ENCODE peak calls at places on chromosomes 3 and 15, in four cellular contexts. One of them, this sample, is unnamed.

GRCh38 chr3:179544981-179545645 is 17.6 kb upstream of the ACTL6A start:
- DNase-seq in neural progenitor cell: no peak
- DNase-seq in left ventricle myocardium inferior: no peak
- DNase-seq in left lung: no peak
- DNase-seq in this sample: no peak

GRCh38 chr3:87132801-87133200 is 94.3 kb upstream of the CHMP2B start:
- DNase-seq in neural progenitor cell: no peak
- DNase-seq in left ventricle myocardium inferior: no peak
- DNase-seq in left lung: no peak
- DNase-seq in this sample: no peak

GRCh38 chr3:127049390-127049789 is 66.5 kb downstream of the PLXNA1 start:
- DNase-seq in neural progenitor cell: no peak
- DNase-seq in left ventricle myocardium inferior: no peak
- DNase-seq in left lung: peak; percentile 11
- DNase-seq in this sample: no peak

GRCh38 chr15:43238691-43239131 is 17.9 kb upstream of the EPB42 start:
- DNase-seq in neural progenitor cell: no peak
- DNase-seq in left ventricle myocardium inferior: no peak
- DNase-seq in left lung: no peak
- DNase-seq in this sample: no peak

GRCh38 chr3:177746259-177747021 is 549.2 kb upstream of the TBL1XR1 start:
- DNase-seq in neural progenitor cell: peak; percentile 20
- DNase-seq in left ventricle myocardium inferior: no peak
- DNase-seq in left lung: no peak
- DNase-seq in this sample: no peak

GRCh38 chr15:68224546-68225250 is 4.8 kb downstream of the CLN6 start:
- DNase-seq in neural progenitor cell: no peak
- DNase-seq in left ventricle myocardium inferior: no peak
- DNase-seq in left lung: no peak
- DNase-seq in this sample: no peak

GRCh38 chr3:106086636-106087035 is 217.8 kb upstream of the CBLB start:
- DNase-seq in neural progenitor cell: no peak
- DNase-seq in left ventricle myocardium inferior: no peak
- DNase-seq in left lung: no peak
- DNase-seq in this sample: no peak

GRCh38 chr15:36880226-36880912 is 220.0 kb downstream of the MEIS2 start:
- DNase-seq in neural progenitor cell: peak; percentile 72
- DNase-seq in left ventricle myocardium inferior: no peak
- DNase-seq in left lung: peak; percentile 74
- DNase-seq in this sample: no peak

GRCh38 chr3:43505351-43505750 is 116.5 kb downstream of the ANO10 start:
- DNase-seq in neural progenitor cell: no peak
- DNase-seq in left ventricle myocardium inferior: no peak
- DNase-seq in left lung: no peak
- DNase-seq in this sample: no peak

GRCh38 chr3:12187448-12188327 is 29.0 kb upstream of the TIMP4 start:
- DNase-seq in neural progenitor cell: no peak
- DNase-seq in left ventricle myocardium inferior: peak; percentile 35
- DNase-seq in left lung: peak; percentile 90
- DNase-seq in this sample: peak; percentile 60

GRCh38 chr3:4351164-4351855 is 48.1 kb downstream of the SETMAR start:
- DNase-seq in neural progenitor cell: no peak
- DNase-seq in left ventricle myocardium inferior: no peak
- DNase-seq in left lung: no peak
- DNase-seq in this sample: no peak

GRCh38 chr3:128084675-128085021 is 32.4 kb downstream of the SEC61A1 start:
- DNase-seq in neural progenitor cell: no peak
- DNase-seq in left ventricle myocardium inferior: no peak
- DNase-seq in left lung: no peak
- DNase-seq in this sample: no peak

GRCh38 chr3:58487140-58487886 is 4.6 kb upstream of the KCTD6 start:
- DNase-seq in neural progenitor cell: no peak
- DNase-seq in left ventricle myocardium inferior: peak; percentile 27
- DNase-seq in left lung: no peak
- DNase-seq in this sample: no peak

GRCh38 chr3:10747341-10747740 is 68.7 kb upstream of the SLC6A11 start:
- DNase-seq in neural progenitor cell: no peak
- DNase-seq in left ventricle myocardium inferior: no peak
- DNase-seq in left lung: no peak
- DNase-seq in this sample: no peak

GRCh38 chr15:63157891-63158431 is 684 bp upstream of the RPS27L start:
- DNase-seq in neural progenitor cell: peak; percentile 75
- DNase-seq in left ventricle myocardium inferior: peak; percentile 28
- DNase-seq in left lung: no peak
- DNase-seq in this sample: no peak

GRCh38 chr3:97979610-97980009 is 7.4 kb upstream of the RIOX2 start:
- DNase-seq in neural progenitor cell: peak; percentile 27
- DNase-seq in left ventricle myocardium inferior: peak; percentile 43
- DNase-seq in left lung: no peak
- DNase-seq in this sample: no peak

GRCh38 chr3:102449341-102449740 is 14.5 kb downstream of the ZPLD1 start:
- DNase-seq in neural progenitor cell: no peak
- DNase-seq in left ventricle myocardium inferior: no peak
- DNase-seq in left lung: no peak
- DNase-seq in this sample: no peak

GRCh38 chr3:119236756-119237155 is 3.9 kb downstream of the B4GALT4 start:
- DNase-seq in neural progenitor cell: no peak
- DNase-seq in left ventricle myocardium inferior: no peak
- DNase-seq in left lung: peak; percentile 64
- DNase-seq in this sample: peak; percentile 61

GRCh38 chr3:5011555-5012256 is 32.5 kb downstream of the BHLHE40 start:
- DNase-seq in neural progenitor cell: no peak
- DNase-seq in left ventricle myocardium inferior: no peak
- DNase-seq in left lung: peak; percentile 90
- DNase-seq in this sample: peak; percentile 63

GRCh38 chr3:189808246-189809007 is 177.2 kb downstream of the TP63 start:
- DNase-seq in neural progenitor cell: no peak
- DNase-seq in left ventricle myocardium inferior: no peak
- DNase-seq in left lung: peak; percentile 57
- DNase-seq in this sample: peak; percentile 38

GRCh38 chr3:123602325-123602724 is 17.5 kb upstream of the HACD2 start:
- DNase-seq in neural progenitor cell: no peak
- DNase-seq in left ventricle myocardium inferior: no peak
- DNase-seq in left lung: no peak
- DNase-seq in this sample: no peak

GRCh38 chr15:45314960-45315359 is 62.9 kb downstream of the SLC28A2 start:
- DNase-seq in neural progenitor cell: peak; percentile 58
- DNase-seq in left ventricle myocardium inferior: no peak
- DNase-seq in left lung: no peak
- DNase-seq in this sample: no peak

GRCh38 chr3:50364573-50365079 is 5.3 kb upstream of the TMEM115 start:
- DNase-seq in neural progenitor cell: no peak
- DNase-seq in left ventricle myocardium inferior: no peak
- DNase-seq in left lung: peak; percentile 84
- DNase-seq in this sample: no peak

GRCh38 chr15:57144448-57144847 is 226.0 kb downstream of the TCF12 start:
- DNase-seq in neural progenitor cell: no peak
- DNase-seq in left ventricle myocardium inferior: no peak
- DNase-seq in left lung: no peak
- DNase-seq in this sample: no peak

GRCh38 chr15:57149196-57149595 is 227.1 kb upstream of the CGNL1 start:
- DNase-seq in neural progenitor cell: no peak
- DNase-seq in left ventricle myocardium inferior: no peak
- DNase-seq in left lung: no peak
- DNase-seq in this sample: no peak

GRCh38 chr15:57143511-57144078 is 225.2 kb downstream of the TCF12 start:
- DNase-seq in neural progenitor cell: no peak
- DNase-seq in left ventricle myocardium inferior: no peak
- DNase-seq in left lung: no peak
- DNase-seq in this sample: no peak

GRCh38 chr15:57148236-57148635 is 228.1 kb upstream of the CGNL1 start:
- DNase-seq in neural progenitor cell: no peak
- DNase-seq in left ventricle myocardium inferior: no peak
- DNase-seq in left lung: no peak
- DNase-seq in this sample: no peak

DNA sequence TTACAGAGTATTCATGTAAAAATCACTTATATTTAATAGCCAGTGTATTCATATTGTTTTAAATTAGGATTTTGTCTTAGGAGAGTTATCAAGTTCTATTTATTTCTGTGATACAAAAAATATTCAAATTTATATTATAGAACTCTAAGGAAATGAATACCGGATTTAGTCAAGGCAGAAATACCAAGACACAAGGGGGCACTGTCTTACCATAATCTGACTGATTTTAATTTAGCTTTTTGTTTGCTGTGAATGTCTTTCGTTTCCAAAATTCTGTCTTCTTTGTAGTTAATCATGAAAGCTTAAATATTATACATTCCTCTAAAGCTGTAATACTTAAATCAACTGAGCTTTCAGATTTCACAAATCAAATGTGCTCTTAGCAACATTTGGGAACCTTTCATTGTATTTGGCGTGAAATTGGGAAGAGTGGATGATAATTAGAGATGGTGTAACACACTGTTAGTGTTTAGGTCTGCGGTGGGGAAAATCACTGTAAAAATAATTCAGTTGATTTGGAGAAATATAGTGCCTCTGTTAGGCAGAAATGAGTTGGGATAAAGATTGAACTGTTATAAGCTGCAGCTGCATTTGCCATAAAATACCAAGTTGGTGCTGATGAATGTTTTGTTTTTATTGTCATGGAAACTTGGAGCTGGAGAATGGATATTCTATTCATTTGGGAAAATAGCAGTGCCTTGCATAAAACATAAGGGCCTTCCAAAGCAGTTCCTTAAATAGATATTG is 228.1 kb downstream of the TCF12 start:
- DNase-seq in neural progenitor cell: peak; percentile 54
- DNase-seq in left ventricle myocardium inferior: no peak
- DNase-seq in left lung: no peak
- DNase-seq in this sample: no peak
- H3K4me3 ChIP-seq in neural progenitor cell: no peak overlapping the region
- H3K4me3 ChIP-seq in left ventricle myocardium inferior: peak overlapping the region; percentile 47
- H3K4me3 ChIP-seq in left lung: no peak overlapping the region
- H3K4me3 ChIP-seq in this sample: peak overlapping the region; percentile 18

GRCh38 chr3:25430942-25431570 is 3.0 kb downstream of the RARB start:
- DNase-seq in neural progenitor cell: no peak
- DNase-seq in left ventricle myocardium inferior: no peak
- DNase-seq in left lung: no peak
- DNase-seq in this sample: no peak

GRCh38 chr3:25432191-25432720 is 4.2 kb downstream of the RARB start:
- DNase-seq in neural progenitor cell: no peak
- DNase-seq in left ventricle myocardium inferior: no peak
- DNase-seq in left lung: no peak
- DNase-seq in this sample: no peak

GRCh38 chr3:25429960-25430941 is 2.2 kb downstream of the RARB start:
- DNase-seq in neural progenitor cell: no peak
- DNase-seq in left ventricle myocardium inferior: no peak
- DNase-seq in left lung: no peak
- DNase-seq in this sample: no peak

GRCh38 chr3:25433106-25433505 is 5.0 kb downstream of the RARB start:
- DNase-seq in neural progenitor cell: no peak
- DNase-seq in left ventricle myocardium inferior: no peak
- DNase-seq in left lung: no peak
- DNase-seq in this sample: no peak

GRCh38 chr3:25433868-25434267 is 5.8 kb downstream of the RARB start:
- DNase-seq in neural progenitor cell: no peak
- DNase-seq in left ventricle myocardium inferior: peak; percentile 25
- DNase-seq in left lung: no peak
- DNase-seq in this sample: no peak
- H3K4me1 ChIP-seq in neural progenitor cell: peaks cover 52% of the 10 kb centered on the region
- H3K4me1 ChIP-seq in left ventricle myocardium inferior: peaks cover 96% of the 10 kb centered on the region
- H3K4me1 ChIP-seq in left lung: no peaks in the 10 kb centered on the region
- H3K4me1 ChIP-seq in this sample: no peaks in the 10 kb centered on the region

GRCh38 chr15:85329561-85330421 is 50.6 kb upstream of the AKAP13 start:
- DNase-seq in neural progenitor cell: no peak
- DNase-seq in left ventricle myocardium inferior: peak; percentile 47
- DNase-seq in left lung: no peak
- DNase-seq in this sample: no peak
- H3K4me3 ChIP-seq in neural progenitor cell: no peak overlapping the region
- H3K4me3 ChIP-seq in left ventricle myocardium inferior: peak overlapping the region; percentile 61
- H3K4me3 ChIP-seq in left lung: peak overlapping the region; percentile 28
- H3K4me3 ChIP-seq in this sample: peak overlapping the region; percentile 53

DNA sequence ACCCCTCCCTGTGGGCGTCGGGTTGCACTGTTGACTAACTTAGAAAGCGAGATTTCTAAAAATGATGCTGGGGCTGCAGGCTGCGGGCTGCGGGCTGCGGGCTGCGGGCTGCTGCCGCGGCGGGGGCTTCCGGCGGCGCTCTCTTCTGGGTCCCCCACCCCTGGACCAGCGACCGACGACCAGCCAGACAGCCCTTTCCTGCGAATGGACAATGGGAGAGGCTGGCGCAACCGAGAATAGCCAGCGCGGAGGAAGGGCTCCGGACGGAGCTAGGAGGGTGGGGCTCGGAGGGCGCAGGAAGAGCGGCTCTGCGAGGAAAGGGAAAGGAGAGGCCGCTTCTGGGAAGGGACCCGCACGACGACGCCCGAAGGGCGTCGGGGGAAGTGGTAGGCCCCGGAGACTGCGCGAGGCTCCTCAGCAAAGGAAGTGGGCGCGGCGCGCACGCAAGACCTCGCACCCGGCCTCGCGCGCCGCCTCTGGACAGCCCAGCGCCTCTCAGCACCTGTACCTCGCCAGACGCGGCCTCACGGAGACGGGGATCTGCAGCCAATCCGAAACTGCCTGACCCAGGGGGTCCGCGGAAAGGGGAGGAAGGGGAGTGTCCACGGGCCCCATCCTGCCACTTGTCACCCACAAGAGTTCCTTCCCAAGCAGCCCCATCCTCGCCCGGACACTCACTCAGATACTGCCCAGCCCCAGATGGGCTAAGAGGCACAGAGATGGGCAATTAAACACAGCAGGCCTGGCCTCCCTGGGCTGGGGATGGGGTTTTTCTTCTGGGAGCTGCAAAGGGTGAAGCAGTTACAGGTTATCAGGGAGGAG is 70.7 kb downstream of the SLC12A8 start:
- DNase-seq in neural progenitor cell: peak; percentile 80
- DNase-seq in left ventricle myocardium inferior: peak; percentile 83
- DNase-seq in left lung: peak; percentile 92
- DNase-seq in this sample: peak; percentile 87
- H3K4me1 ChIP-seq in neural progenitor cell: peaks cover 41% of the 10 kb centered on the region
- H3K4me1 ChIP-seq in left ventricle myocardium inferior: peaks cover 71% of the 10 kb centered on the region
- H3K4me1 ChIP-seq in left lung: peaks cover 31% of the 10 kb centered on the region
- H3K4me1 ChIP-seq in this sample: peaks cover 50% of the 10 kb centered on the region

DNA sequence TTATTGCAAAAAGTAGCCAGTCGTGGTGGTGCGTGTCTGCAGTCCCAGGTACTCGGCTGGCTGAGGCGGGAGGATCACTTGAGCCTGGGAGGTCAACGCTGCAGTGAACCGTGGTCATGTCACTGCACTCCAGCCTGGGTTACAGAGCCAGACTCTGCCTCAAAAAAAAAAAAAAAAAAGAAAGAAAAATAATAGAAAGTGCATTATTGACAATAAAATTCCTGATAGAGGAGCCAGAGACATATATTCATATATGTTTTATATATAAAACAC is 43.6 kb upstream of the PYDC2 start:
- DNase-seq in neural progenitor cell: no peak
- DNase-seq in left ventricle myocardium inferior: no peak
- DNase-seq in left lung: no peak
- DNase-seq in this sample: no peak
- H3K4me3 ChIP-seq in neural progenitor cell: no peak overlapping the region
- H3K4me3 ChIP-seq in left ventricle myocardium inferior: no peak overlapping the region
- H3K4me3 ChIP-seq in left lung: no peak overlapping the region
- H3K4me3 ChIP-seq in this sample: no peak overlapping the region

DNA sequence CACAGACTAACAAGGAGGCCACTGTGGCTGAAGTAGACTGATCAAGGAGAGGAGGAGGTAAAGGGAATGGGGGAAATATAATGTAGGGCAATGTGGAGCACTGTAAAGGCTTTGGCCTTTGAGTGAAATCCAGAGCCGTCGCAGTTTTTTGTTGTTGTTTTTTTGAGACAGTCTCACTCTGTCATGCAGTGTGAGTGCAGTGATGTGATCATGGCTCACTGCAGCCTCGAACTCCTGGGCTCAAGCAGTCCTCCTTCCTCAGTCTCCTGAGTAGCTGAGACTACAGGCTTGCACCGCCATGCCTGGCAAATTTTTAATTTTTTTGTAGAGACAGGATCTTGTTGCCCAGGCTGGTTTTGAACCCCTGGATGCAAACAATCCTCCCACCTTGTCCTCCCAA is 32.2 kb downstream of the PPP4R2 start:
- DNase-seq in neural progenitor cell: no peak
- DNase-seq in left ventricle myocardium inferior: no peak
- DNase-seq in left lung: no peak
- DNase-seq in this sample: no peak
- H3K4me1 ChIP-seq in neural progenitor cell: peaks cover 10% of the 10 kb centered on the region
- H3K4me1 ChIP-seq in left ventricle myocardium inferior: peaks cover 94% of the 10 kb centered on the region
- H3K4me1 ChIP-seq in left lung: peaks cover 8% of the 10 kb centered on the region
- H3K4me1 ChIP-seq in this sample: peaks cover 31% of the 10 kb centered on the region

This sample was measured in lower lobe of right lung.